ENCODE peak calls at places on chromosome 3, in eight cellular contexts. W is stimulated activated CD4-positive, alpha-beta T cell treated with anti-CD3 and anti-CD28 coated beads, Interleukin-1b, Interleukin-23, amount 100 ng/mL, for 4 hours; B is A549; M is gastrocnemius medialis; G is BE2C; R is effector memory CD8-positive, alpha-beta T cell; N is thoracic aorta; S is RWPE2. X is an unnamed sample.

GRCh38 chr3:29695201-29695904 is 414.5 kb downstream of the RBMS3 start:
- DNase-seq in N (no peak), R (no peak), W (no peak), G (no peak), M (peak), S (no peak), B (no peak), X (no peak)

GRCh38 chr3:65729553-65729952 is 309.2 kb downstream of the MAGI1 start:
- DNase-seq in N (no peak), M (no peak), W (no peak), B (no peak), G (peak), R (no peak), S (no peak), X (peak)

GRCh38 chr3:126391631-126392030 is 3.1 kb upstream of the CFAP100 start:
- DNase-seq in B (no peak), N (no peak), W (no peak), G (no peak), M (no peak), R (no peak), S (no peak), X (no peak)

GRCh38 chr3:180421711-180422110 is 180.3 kb upstream of the TTC14 start:
- DNase-seq in N (no peak), B (no peak), R (no peak), W (no peak), M (no peak), S (no peak), G (no peak), X (no peak)

GRCh38 chr3:4571690-4572334 is 78.7 kb downstream of the ITPR1 start:
- DNase-seq in W (no peak), R (no peak), G (no peak), S (no peak), B (no peak), M (no peak), N (no peak), X (no peak)

GRCh38 chr3:42790714-42791229 is 13.5 kb downstream of the HIGD1A start:
- DNase-seq in W (no peak), S (no peak), R (no peak), B (no peak), M (no peak), N (no peak), G (no peak), X (no peak)

GRCh38 chr3:139557041-139557440 is 17.5 kb upstream of the RBP1 start:
- DNase-seq in N (no peak), B (no peak), R (no peak), M (no peak), G (no peak), W (no peak), S (no peak), X (no peak)

GRCh38 chr3:126895178-126896066 is 87.5 kb upstream of the PLXNA1 start:
- DNase-seq in N (peak), M (peak), R (no peak), G (peak), W (no peak), S (no peak), B (peak), X (no peak)

GRCh38 chr3:60650171-60650570 is 601.1 kb downstream of the FHIT start:
- DNase-seq in G (no peak), N (no peak), M (no peak), S (no peak), R (no peak), B (no peak), W (no peak), X (no peak)

GRCh38 chr3:170044795-170045244 is 7.0 kb downstream of the GPR160 start:
- DNase-seq in G (no peak), S (no peak), R (no peak), B (no peak), N (no peak), W (no peak), M (no peak), X (peak)

GRCh38 chr3:8968375-8968882 is 5.2 kb upstream of the RAD18 start:
- DNase-seq in R (no peak), G (no peak), B (no peak), W (no peak), M (no peak), S (no peak), N (no peak), X (no peak)

GRCh38 chr3:157204431-157204830 is 44.5 kb upstream of the CCNL1 start:
- DNase-seq in G (no peak), B (no peak), M (no peak), W (no peak), R (no peak), S (no peak), N (no peak), X (no peak)

GRCh38 chr3:18297131-18297530 is 128.0 kb downstream of the SATB1 start:
- DNase-seq in B (no peak), W (no peak), G (no peak), N (no peak), M (no peak), R (no peak), S (no peak), X (no peak)

GRCh38 chr3:4696266-4696665 is 203.1 kb downstream of the ITPR1 start:
- DNase-seq in S (no peak), M (no peak), G (no peak), B (no peak), N (no peak), R (no peak), W (no peak), X (no peak)

GRCh38 chr3:197520311-197521276 is 35.2 kb downstream of the BDH1 start:
- DNase-seq in R (no peak), S (no peak), G (peak), B (peak), W (no peak), M (no peak), N (no peak), X (peak)

GRCh38 chr3:21484323-21485154 is 266.5 kb downstream of the ZNF385D start:
- DNase-seq in W (no peak), N (peak), G (peak), M (no peak), R (no peak), B (peak), S (no peak), X (peak)

GRCh38 chr3:170232266-170232665 is 10.0 kb downstream of the PRKCI start:
- DNase-seq in G (no peak), M (no peak), S (no peak), B (no peak), R (no peak), N (no peak), W (no peak), X (no peak)

GRCh38 chr3:160185711-160186110 is 39.5 kb upstream of the C3orf80 start:
- DNase-seq in G (no peak), W (no peak), S (no peak), B (no peak), N (no peak), R (no peak), M (no peak), X (no peak)

GRCh38 chr3:36196058-36196457 is 184.2 kb upstream of the STAC start:
- DNase-seq in M (no peak), W (no peak), N (no peak), S (no peak), B (no peak), G (no peak), R (no peak), X (no peak)

GRCh38 chr3:151562901-151563300 is 102.0 kb upstream of the IGSF10 start:
- DNase-seq in S (no peak), M (no peak), G (no peak), B (no peak), N (no peak), R (no peak), W (no peak), X (no peak)

X was measured in colonic mucosa.